ENCODE peak calls at places on chromosomes 1 and 21, in four cellular contexts. One of them, this sample, is unnamed.

GRCh38 chr1:25774921-25775774 is 24.8 kb upstream of the SELENON start:
- DNase-seq in K562: no peak
- DNase-seq in H1: no peak
- DNase-seq in epithelial cell of esophagus: no peak
- DNase-seq in this sample: peak

GRCh38 chr1:188043536-188044245 is 1214.9 kb downstream of the PLA2G4A start:
- DNase-seq in K562: no peak
- DNase-seq in epithelial cell of esophagus: peak
- DNase-seq in H1: no peak
- DNase-seq in this sample: no peak

GRCh38 chr1:209434066-209434465 is 149.4 kb upstream of the CAMK1G start:
- DNase-seq in H1: no peak
- DNase-seq in K562: no peak
- DNase-seq in epithelial cell of esophagus: peak
- DNase-seq in this sample: no peak

GRCh38 chr1:204123376-204123775 is 28.5 kb downstream of the ETNK2 start:
- DNase-seq in epithelial cell of esophagus: no peak
- DNase-seq in H1: no peak
- DNase-seq in K562: peak
- DNase-seq in this sample: no peak

GRCh38 chr21:36773111-36773510 is 74.2 kb downstream of the SIM2 start:
- DNase-seq in K562: no peak
- DNase-seq in epithelial cell of esophagus: peak
- DNase-seq in H1: no peak
- DNase-seq in this sample: no peak

GRCh38 chr1:7098641-7099040 is 313.4 kb downstream of the CAMTA1 start:
- DNase-seq in H1: no peak
- DNase-seq in K562: no peak
- DNase-seq in epithelial cell of esophagus: no peak
- DNase-seq in this sample: no peak

GRCh38 chr1:205500240-205501218 is 3.9 kb upstream of the CDK18 start:
- DNase-seq in K562: no peak
- DNase-seq in H1: no peak
- DNase-seq in epithelial cell of esophagus: no peak
- DNase-seq in this sample: no peak

GRCh38 chr1:180953291-180953747 is 40.6 kb downstream of the KIAA1614 start:
- DNase-seq in K562: no peak
- DNase-seq in epithelial cell of esophagus: peak
- DNase-seq in H1: no peak
- DNase-seq in this sample: no peak

GRCh38 chr1:43774359-43774758 is 67.0 kb downstream of the ST3GAL3 start:
- DNase-seq in K562: peak
- DNase-seq in H1: no peak
- DNase-seq in epithelial cell of esophagus: peak
- DNase-seq in this sample: no peak

GRCh38 chr1:111989531-111990025 is at the start of gene KCND3:
- DNase-seq in H1: no peak
- DNase-seq in K562: no peak
- DNase-seq in epithelial cell of esophagus: peak
- DNase-seq in this sample: no peak

GRCh38 chr1:161119017-161119378 is 1.1 kb downstream of the NIT1 start:
- DNase-seq in K562: peak
- DNase-seq in epithelial cell of esophagus: peak
- DNase-seq in H1: no peak
- DNase-seq in this sample: no peak

GRCh38 chr1:245748246-245748645 is 593.5 kb downstream of the KIF26B start:
- DNase-seq in H1: no peak
- DNase-seq in K562: no peak
- DNase-seq in epithelial cell of esophagus: no peak
- DNase-seq in this sample: no peak

GRCh38 chr1:12001249-12001917 is 17.9 kb upstream of the MIIP start:
- DNase-seq in H1: no peak
- DNase-seq in K562: peak
- DNase-seq in epithelial cell of esophagus: no peak
- DNase-seq in this sample: no peak

GRCh38 chr1:32651461-32652073 is 559 bp downstream of the RBBP4 start:
- DNase-seq in H1: no peak
- DNase-seq in epithelial cell of esophagus: no peak
- DNase-seq in K562: no peak
- DNase-seq in this sample: no peak

GRCh38 chr1:172136925-172137324 is 283.6 kb upstream of the C1orf105 start:
- DNase-seq in K562: no peak
- DNase-seq in H1: no peak
- DNase-seq in epithelial cell of esophagus: no peak
- DNase-seq in this sample: no peak

GRCh38 chr1:162666006-162666645 is 33.9 kb downstream of the DDR2 start:
- DNase-seq in K562: no peak
- DNase-seq in H1: no peak
- DNase-seq in epithelial cell of esophagus: no peak
- DNase-seq in this sample: no peak

GRCh38 chr1:176692988-176693696 is 230.2 kb downstream of the PAPPA2 start:
- DNase-seq in epithelial cell of esophagus: no peak
- DNase-seq in K562: no peak
- DNase-seq in H1: no peak
- DNase-seq in this sample: no peak

GRCh38 chr1:176693697-176694329 is 230.8 kb downstream of the PAPPA2 start:
- DNase-seq in epithelial cell of esophagus: peak
- DNase-seq in H1: no peak
- DNase-seq in K562: no peak
- DNase-seq in this sample: no peak

GRCh38 chr1:176696109-176696508 is 233.1 kb downstream of the PAPPA2 start:
- DNase-seq in epithelial cell of esophagus: peak
- DNase-seq in H1: no peak
- DNase-seq in K562: peak
- DNase-seq in this sample: no peak

GRCh38 chr1:176696689-176697088 is 233.7 kb downstream of the PAPPA2 start:
- DNase-seq in epithelial cell of esophagus: no peak
- DNase-seq in K562: no peak
- DNase-seq in H1: no peak
- DNase-seq in this sample: no peak

DNA sequence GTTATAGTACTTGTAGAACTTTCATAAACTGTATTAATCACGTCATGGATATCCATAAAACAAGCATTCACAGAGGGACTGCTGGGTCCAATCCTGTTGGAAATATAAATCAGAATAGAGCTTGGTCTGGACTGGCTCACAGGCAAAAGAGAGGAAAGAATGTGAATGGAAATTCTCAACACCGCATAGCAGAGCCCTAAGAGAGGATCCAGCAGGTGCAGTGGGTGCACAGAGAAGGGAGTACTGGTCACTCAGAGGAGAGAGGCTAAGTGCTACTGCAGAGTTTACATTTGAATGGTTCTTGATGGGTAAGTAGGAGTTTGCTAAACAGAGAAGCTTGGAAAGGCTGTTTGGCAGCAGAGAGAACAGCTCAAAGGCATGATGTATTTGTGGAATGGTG is 231.7 kb downstream of the PAPPA2 start:
- DNase-seq in K562: no peak
- DNase-seq in epithelial cell of esophagus: no peak
- DNase-seq in H1: no peak
- DNase-seq in this sample: no peak
- TF ChIP-seq CTCF in K562: no peak
- TF ChIP-seq CTCF in epithelial cell of esophagus: no peak
- TF ChIP-seq CTCF in H1: no peak
- TF ChIP-seq CTCF in this sample: no peak

DNA sequence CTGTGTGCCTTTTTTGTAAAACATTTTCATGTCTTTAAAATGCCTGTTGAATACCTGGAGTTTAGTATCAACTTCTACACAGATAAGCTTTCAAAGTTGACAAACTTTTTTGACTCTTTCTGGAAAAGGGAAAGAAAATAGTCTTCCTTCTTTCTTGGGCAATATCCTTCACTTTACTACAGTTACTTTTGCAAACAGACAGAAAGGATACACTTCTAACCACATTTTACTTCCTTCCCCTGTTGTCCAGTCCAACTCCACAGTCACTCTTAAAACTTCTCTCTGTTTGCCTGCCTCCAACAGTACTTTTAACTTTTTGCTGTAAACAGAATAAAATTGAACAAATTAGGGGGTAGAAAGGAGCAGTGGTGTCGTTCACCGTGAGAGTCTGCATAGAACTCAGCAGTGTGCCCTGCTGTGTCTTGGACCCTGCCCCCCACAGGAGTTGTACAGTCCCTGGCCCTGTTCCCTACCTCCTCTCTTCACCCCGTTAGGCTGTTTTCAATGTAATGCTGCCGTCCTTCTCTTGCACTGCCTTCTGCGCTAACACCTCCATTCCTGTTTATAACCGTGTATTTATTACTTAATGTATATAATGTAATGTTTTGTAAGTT is 160.8 kb upstream of the SGIP1 start:
- DNase-seq in epithelial cell of esophagus: no peak
- DNase-seq in H1: no peak
- DNase-seq in K562: no peak
- DNase-seq in this sample: no peak
- H3K4me3 ChIP-seq in epithelial cell of esophagus: no peak
- H3K4me3 ChIP-seq in H1: no peak
- H3K4me3 ChIP-seq in K562: no peak
- H3K4me3 ChIP-seq in this sample: no peak

GRCh38 chr1:65193129-65193528 is 45.1 kb downstream of the AK4 start:
- DNase-seq in epithelial cell of esophagus: no peak
- DNase-seq in K562: no peak
- DNase-seq in H1: no peak
- DNase-seq in this sample: no peak

GRCh38 chr1:65195495-65196417 is 47.8 kb downstream of the AK4 start:
- DNase-seq in H1: no peak
- DNase-seq in K562: peak
- DNase-seq in epithelial cell of esophagus: no peak
- DNase-seq in this sample: no peak

GRCh38 chr1:65189716-65190115 is 41.7 kb downstream of the AK4 start:
- DNase-seq in epithelial cell of esophagus: no peak
- DNase-seq in H1: no peak
- DNase-seq in K562: no peak
- DNase-seq in this sample: no peak

DNA sequence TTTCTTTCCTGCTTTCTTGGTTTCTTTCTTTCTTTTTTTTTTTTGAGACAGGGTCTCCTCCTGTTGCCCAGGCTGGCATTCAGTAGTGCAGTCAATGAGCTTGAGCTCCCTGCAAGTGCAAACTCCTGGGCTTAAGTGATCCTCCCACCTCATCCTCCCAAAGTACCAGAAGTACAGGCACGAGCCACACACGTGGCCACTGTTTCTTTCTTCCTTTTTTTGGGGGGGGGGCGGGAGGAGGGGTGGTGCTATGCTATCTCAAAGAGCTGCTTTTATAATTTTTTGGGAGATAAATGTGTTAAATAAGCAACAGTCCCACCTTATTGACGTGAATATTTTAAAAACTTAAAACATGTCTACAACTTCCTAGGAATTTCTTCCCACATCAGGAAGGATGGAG is 42.2 kb downstream of the AK4 start:
- DNase-seq in K562: no peak
- DNase-seq in H1: no peak
- DNase-seq in epithelial cell of esophagus: no peak
- DNase-seq in this sample: no peak
- TF ChIP-seq CTCF in K562: no peak
- TF ChIP-seq CTCF in H1: no peak
- TF ChIP-seq CTCF in epithelial cell of esophagus: no peak
- TF ChIP-seq CTCF in this sample: no peak

GRCh38 chr1:17687125-17687524 is 68.0 kb upstream of the ACTL8 start:
- DNase-seq in H1: no peak
- DNase-seq in epithelial cell of esophagus: no peak
- DNase-seq in K562: no peak
- DNase-seq in this sample: no peak

GRCh38 chr1:17686258-17686657 is 68.9 kb upstream of the ACTL8 start:
- DNase-seq in epithelial cell of esophagus: no peak
- DNase-seq in K562: no peak
- DNase-seq in H1: no peak
- DNase-seq in this sample: no peak

GRCh38 chr1:17688217-17688810 is 66.8 kb upstream of the ACTL8 start:
- DNase-seq in H1: no peak
- DNase-seq in epithelial cell of esophagus: no peak
- DNase-seq in K562: no peak
- DNase-seq in this sample: no peak

GRCh38 chr1:17692645-17693044 is 62.5 kb upstream of the ACTL8 start:
- DNase-seq in epithelial cell of esophagus: no peak
- DNase-seq in H1: no peak
- DNase-seq in K562: no peak
- DNase-seq in this sample: no peak

GRCh38 chr1:17691147-17691634 is 63.9 kb upstream of the ACTL8 start:
- DNase-seq in H1: no peak
- DNase-seq in K562: no peak
- DNase-seq in epithelial cell of esophagus: no peak
- DNase-seq in this sample: no peak
- H3K4me3 ChIP-seq in H1: no peak
- H3K4me3 ChIP-seq in K562: no peak
- H3K4me3 ChIP-seq in epithelial cell of esophagus: no peak
- H3K4me3 ChIP-seq in this sample: no peak